ENCODE peak calls at places on chromosomes 7 and 10, in ten cellular contexts. K is skeletal muscle cell, S is H7, W is RWPE1, L is T-helper 17 cell, A is cardiac septum, M is HEK293T, I is uterus, O is T-helper 1 cell, G is thoracic aorta. Z is an unnamed sample.

GRCh38 chr7:82567356-82567755 is 123.8 kb upstream of the CACNA2D1 start:
- DNase-seq in K (no peak), S (no peak), W (no peak), L (no peak), A (no peak), M (no peak), I (no peak), O (no peak), G (no peak), Z (no peak)

GRCh38 chr7:85828654-85829053 is 641.8 kb upstream of the SEMA3D start:
- DNase-seq in K (no peak), S (no peak), W (no peak), L (no peak), A (no peak), M (no peak), I (no peak), O (no peak), G (no peak), Z (no peak)

GRCh38 chr7:133887459-133887858 is 239.7 kb upstream of the LRGUK start:
- DNase-seq in K (no peak), S (no peak), W (peak; percentile 3), L (no peak), A (no peak), M (no peak), I (no peak), O (no peak), G (no peak), Z (no peak)

GRCh38 chr10:45502458-45502857 is 128.4 kb downstream of the ALOX5 start:
- DNase-seq in K (no peak), S (no peak), W (no peak), L (no peak), A (no peak), M (no peak), I (no peak), O (no peak), G (no peak), Z (no peak)

GRCh38 chr7:48708635-48709034 is 215.7 kb upstream of the CDC14C start:
- DNase-seq in K (no peak), S (peak; percentile 3), W (peak; percentile 7), L (no peak), A (no peak), M (no peak), I (no peak), O (no peak), G (no peak), Z (no peak)

GRCh38 chr10:77363197-77363596 is 274.4 kb downstream of the KCNMA1 start:
- DNase-seq in K (no peak), S (no peak), W (no peak), L (no peak), A (no peak), M (no peak), I (no peak), O (no peak), G (no peak), Z (no peak)

GRCh38 chr10:24603333-24603732 is 120.4 kb downstream of the ARHGAP21 start:
- DNase-seq in K (no peak), S (no peak), W (peak; percentile 10), L (no peak), A (no peak), M (no peak), I (no peak), O (peak; percentile 57), G (no peak), Z (no peak)

GRCh38 chr7:155173905-155174304 is 103.8 kb downstream of the HTR5A start:
- DNase-seq in K (no peak), S (no peak), W (no peak), L (no peak), A (no peak), M (no peak), I (no peak), O (no peak), G (no peak), Z (no peak)

GRCh38 chr7:102273749-102274712 is 12.6 kb upstream of the SH2B2 start:
- DNase-seq in K (no peak), S (no peak), W (peak; percentile 98), L (no peak), A (no peak), M (no peak), I (no peak), O (no peak), G (no peak), Z (no peak)

GRCh38 chr7:43516581-43517342 is 66.1 kb upstream of the STK17A start:
- DNase-seq in K (no peak), S (no peak), W (peak; percentile 80), L (no peak), A (no peak), M (no peak), I (no peak), O (peak; percentile 80), G (no peak), Z (no peak)

GRCh38 chr7:47730135-47730534 is 148.2 kb upstream of the TNS3 start:
- DNase-seq in K (no peak), S (no peak), W (no peak), L (no peak), A (no peak), M (no peak), I (no peak), O (no peak), G (no peak), Z (no peak)

GRCh38 chr7:71982847-71983246 is 429.3 kb downstream of the CALN1 start:
- DNase-seq in K (no peak), S (no peak), W (no peak), L (no peak), A (no peak), M (no peak), I (no peak), O (no peak), G (no peak), Z (no peak)

GRCh38 chr7:16564909-16565426 is 38.3 kb downstream of the LRRC72 start:
- DNase-seq in K (no peak), S (peak; percentile 46), W (peak; percentile 75), L (no peak), A (no peak), M (peak; percentile 53), I (no peak), O (peak; percentile 49), G (no peak), Z (no peak)

GRCh38 chr10:119898577-119898976 is 6.0 kb downstream of the SEC23IP start:
- DNase-seq in K (no peak), S (no peak), W (no peak), L (no peak), A (no peak), M (no peak), I (no peak), O (no peak), G (no peak), Z (no peak)

GRCh38 chr10:82890573-82890972 is 1015.6 kb downstream of the NRG3 start:
- DNase-seq in K (no peak), S (no peak), W (no peak), L (no peak), A (no peak), M (no peak), I (no peak), O (no peak), G (no peak), Z (no peak)

GRCh38 chr10:9331583-9332008 is 1277.1 kb downstream of the GATA3 start:
- DNase-seq in K (peak; percentile 11), S (peak; percentile 7), W (peak; percentile 69), L (no peak), A (no peak), M (peak; percentile 27), I (no peak), O (peak; percentile 36), G (no peak), Z (no peak)

GRCh38 chr10:131896403-131896802 is 4.4 kb upstream of the PPP2R2D start:
- DNase-seq in K (no peak), S (no peak), W (no peak), L (no peak), A (no peak), M (no peak), I (no peak), O (peak; percentile 69), G (no peak), Z (no peak)

GRCh38 chr10:97474918-97475317 is 23.3 kb downstream of the MMS19 start:
- DNase-seq in K (no peak), S (no peak), W (no peak), L (no peak), A (no peak), M (no peak), I (no peak), O (no peak), G (no peak), Z (no peak)

GRCh38 chr7:30332549-30332948 is 48.2 kb downstream of the ZNRF2 start:
- DNase-seq in K (no peak), S (no peak), W (no peak), L (no peak), A (no peak), M (no peak), I (no peak), O (no peak), G (no peak), Z (no peak)

GRCh38 chr7:76396039-76396732 is 13.3 kb downstream of the SSC4D start:
- DNase-seq in K (no peak), S (peak; percentile 73), W (no peak), L (no peak), A (no peak), M (no peak), I (no peak), O (no peak), G (no peak), Z (no peak)

GRCh38 chr10:71395621-71396020 is 1.1 kb upstream of the CDH23 start:
- DNase-seq in K (no peak), S (peak; percentile 60), W (no peak), L (no peak), A (no peak), M (peak; percentile 37), I (no peak), O (no peak), G (no peak), Z (no peak)

GRCh38 chr7:76201732-76202665 is at the start of gene SRRM3:
- DNase-seq in K (peak; percentile 19), S (peak; percentile 98), W (peak; percentile 67), L (peak; percentile 71), A (peak; percentile 84), M (peak; percentile 93), I (peak; percentile 38), O (peak; percentile 71), G (no peak), Z (peak; percentile 72)

GRCh38 chr10:97518601-97519043 is 19.9 kb downstream of the UBTD1 start:
- DNase-seq in K (no peak), S (no peak), W (no peak), L (no peak), A (no peak), M (no peak), I (no peak), O (no peak), G (no peak), Z (no peak)

GRCh38 chr10:45008524-45009161 is 7.9 kb downstream of the ZNF22 start:
- DNase-seq in K (peak; percentile 70), S (peak; percentile 66), W (peak; percentile 65), L (no peak), A (no peak), M (peak; percentile 67), I (peak; percentile 58), O (peak; percentile 61), G (no peak), Z (no peak)

Z was measured in left lung.